ENCODE peak calls at places on chromosomes 13 and 19, in four cellular contexts. One of them, this sample, is unnamed.

GRCh38 chr13:98222081-98222554 is 45.0 kb upstream of the RNF113B start:
- DNase-seq in tibial nerve: no peak
- DNase-seq in mammary epithelial cell: no peak
- DNase-seq in body of pancreas: peak
- DNase-seq in this sample: no peak

GRCh38 chr19:49413348-49413747 is 9.9 kb downstream of the PTH2 start:
- DNase-seq in tibial nerve: no peak
- DNase-seq in mammary epithelial cell: no peak
- DNase-seq in body of pancreas: no peak
- DNase-seq in this sample: no peak

GRCh38 chr19:46728693-46729339 is 11.9 kb upstream of the PRKD2 start:
- DNase-seq in tibial nerve: peak
- DNase-seq in mammary epithelial cell: no peak
- DNase-seq in body of pancreas: peak
- DNase-seq in this sample: no peak

GRCh38 chr13:76398426-76398825 is 487.8 kb downstream of the KCTD12 start:
- DNase-seq in tibial nerve: no peak
- DNase-seq in mammary epithelial cell: no peak
- DNase-seq in body of pancreas: no peak
- DNase-seq in this sample: no peak

GRCh38 chr19:4189641-4190040 is 7.2 kb downstream of the ANKRD24 start:
- DNase-seq in tibial nerve: no peak
- DNase-seq in mammary epithelial cell: no peak
- DNase-seq in body of pancreas: no peak
- DNase-seq in this sample: no peak

GRCh38 chr19:13091400-13092161 is 11.1 kb downstream of the LYL1 start:
- DNase-seq in tibial nerve: peak
- DNase-seq in mammary epithelial cell: no peak
- DNase-seq in body of pancreas: no peak
- DNase-seq in this sample: peak

GRCh38 chr19:13505761-13506549 is at the start of gene CACNA1A:
- DNase-seq in tibial nerve: no peak
- DNase-seq in mammary epithelial cell: no peak
- DNase-seq in body of pancreas: no peak
- DNase-seq in this sample: no peak

GRCh38 chr13:110018009-110018408 is 231.6 kb upstream of the IRS2 start:
- DNase-seq in tibial nerve: no peak
- DNase-seq in mammary epithelial cell: peak
- DNase-seq in body of pancreas: no peak
- DNase-seq in this sample: no peak

DNA sequence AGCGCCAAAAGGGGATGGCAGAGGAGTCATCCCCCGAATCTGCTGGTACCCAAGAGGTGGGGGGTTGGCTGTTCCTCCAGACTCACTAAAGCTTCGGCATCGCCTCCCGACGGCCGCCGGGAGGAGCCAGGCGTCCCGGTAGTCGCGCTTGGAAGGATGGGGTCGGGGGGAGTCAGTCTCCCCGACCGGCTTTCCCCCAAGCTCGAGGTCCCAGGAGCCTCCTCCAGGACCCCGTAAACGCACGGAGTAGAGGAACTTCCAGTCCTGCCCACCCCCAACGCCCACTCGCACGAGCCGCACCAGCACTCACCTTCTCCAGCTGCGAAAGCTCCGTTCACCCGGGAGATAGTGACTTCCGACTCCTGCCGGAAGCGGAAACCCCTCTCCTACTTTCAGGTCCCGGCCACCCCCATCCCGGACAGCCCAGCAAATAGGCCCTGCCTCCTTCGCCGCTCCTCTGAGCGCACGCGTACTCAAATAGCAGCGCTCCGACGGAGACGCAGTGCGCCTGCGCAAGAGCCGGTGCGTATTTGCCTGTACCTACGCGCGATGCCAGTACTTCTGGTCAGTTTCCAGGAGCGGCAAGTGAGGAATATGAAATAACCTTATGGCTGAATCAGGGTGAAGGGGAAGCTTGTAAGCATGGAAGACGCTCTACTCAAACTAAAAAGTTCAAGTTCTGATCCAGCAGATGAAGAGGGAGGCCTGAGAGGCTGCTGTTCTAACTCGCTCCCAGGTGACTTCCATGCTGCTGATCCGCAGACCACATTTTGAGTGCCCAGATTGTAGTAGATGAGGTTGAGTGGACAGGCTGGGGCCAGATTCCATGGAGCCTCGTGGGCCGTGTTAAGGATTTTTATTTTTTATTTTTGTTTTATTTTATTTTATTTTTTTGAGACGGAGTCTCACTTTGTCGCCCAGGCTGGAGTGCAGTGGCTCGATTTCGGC is at the start of gene ELOF1:
- DNase-seq in tibial nerve: peak
- DNase-seq in mammary epithelial cell: peak
- DNase-seq in body of pancreas: peak
- DNase-seq in this sample: peak
- TF ChIP-seq CTCF in tibial nerve: no peak
- TF ChIP-seq CTCF in mammary epithelial cell: no peak
- TF ChIP-seq CTCF in body of pancreas: peak
- TF ChIP-seq CTCF in this sample: peak

GRCh38 chr19:10418281-10419199 is 1.8 kb upstream of the PDE4A start:
- DNase-seq in tibial nerve: no peak
- DNase-seq in mammary epithelial cell: no peak
- DNase-seq in body of pancreas: no peak
- DNase-seq in this sample: no peak
- TF ChIP-seq CTCF in tibial nerve: no peak
- TF ChIP-seq CTCF in mammary epithelial cell: no peak
- TF ChIP-seq CTCF in body of pancreas: no peak
- TF ChIP-seq CTCF in this sample: peak

DNA sequence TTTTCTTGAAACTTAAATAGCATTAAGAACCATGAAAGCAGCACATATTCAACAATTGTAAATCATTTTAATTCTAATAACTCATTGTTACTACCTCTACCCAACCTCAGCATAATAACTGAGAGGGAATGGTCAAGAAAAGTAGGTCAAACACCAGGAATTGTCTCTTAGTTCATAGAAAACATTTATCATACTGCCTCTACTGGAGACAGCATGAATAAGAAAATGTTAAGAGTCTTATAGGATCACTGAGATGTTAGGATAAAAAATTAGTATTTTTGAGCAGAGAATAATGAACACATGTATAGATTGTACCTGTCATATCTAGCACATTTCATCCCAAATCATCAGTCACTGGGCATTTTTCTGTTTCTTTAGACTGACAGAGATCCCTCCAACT is 515.3 kb downstream of the PCDH9 start:
- DNase-seq in tibial nerve: no peak
- DNase-seq in mammary epithelial cell: no peak
- DNase-seq in body of pancreas: no peak
- DNase-seq in this sample: no peak
- TF ChIP-seq CTCF in tibial nerve: no peak
- TF ChIP-seq CTCF in mammary epithelial cell: peak
- TF ChIP-seq CTCF in body of pancreas: no peak
- TF ChIP-seq CTCF in this sample: peak

GRCh38 chr13:23811366-23812027 is 77.7 kb downstream of the MIPEP start:
- DNase-seq in tibial nerve: no peak
- DNase-seq in mammary epithelial cell: no peak
- DNase-seq in body of pancreas: no peak
- DNase-seq in this sample: no peak

GRCh38 chr13:23813635-23814034 is 75.6 kb downstream of the MIPEP start:
- DNase-seq in tibial nerve: no peak
- DNase-seq in mammary epithelial cell: no peak
- DNase-seq in body of pancreas: no peak
- DNase-seq in this sample: no peak

GRCh38 chr13:23806874-23807522 is 82.2 kb downstream of the MIPEP start:
- DNase-seq in tibial nerve: no peak
- DNase-seq in mammary epithelial cell: no peak
- DNase-seq in body of pancreas: no peak
- DNase-seq in this sample: no peak

GRCh38 chr13:23808803-23809202 is 80.4 kb downstream of the MIPEP start:
- DNase-seq in tibial nerve: no peak
- DNase-seq in mammary epithelial cell: no peak
- DNase-seq in body of pancreas: no peak
- DNase-seq in this sample: no peak

GRCh38 chr13:23810842-23811241 is 78.4 kb downstream of the MIPEP start:
- DNase-seq in tibial nerve: no peak
- DNase-seq in mammary epithelial cell: no peak
- DNase-seq in body of pancreas: no peak
- DNase-seq in this sample: no peak
- TF ChIP-seq CTCF in tibial nerve: no peak
- TF ChIP-seq CTCF in mammary epithelial cell: no peak
- TF ChIP-seq CTCF in body of pancreas: no peak
- TF ChIP-seq CTCF in this sample: no peak

DNA sequence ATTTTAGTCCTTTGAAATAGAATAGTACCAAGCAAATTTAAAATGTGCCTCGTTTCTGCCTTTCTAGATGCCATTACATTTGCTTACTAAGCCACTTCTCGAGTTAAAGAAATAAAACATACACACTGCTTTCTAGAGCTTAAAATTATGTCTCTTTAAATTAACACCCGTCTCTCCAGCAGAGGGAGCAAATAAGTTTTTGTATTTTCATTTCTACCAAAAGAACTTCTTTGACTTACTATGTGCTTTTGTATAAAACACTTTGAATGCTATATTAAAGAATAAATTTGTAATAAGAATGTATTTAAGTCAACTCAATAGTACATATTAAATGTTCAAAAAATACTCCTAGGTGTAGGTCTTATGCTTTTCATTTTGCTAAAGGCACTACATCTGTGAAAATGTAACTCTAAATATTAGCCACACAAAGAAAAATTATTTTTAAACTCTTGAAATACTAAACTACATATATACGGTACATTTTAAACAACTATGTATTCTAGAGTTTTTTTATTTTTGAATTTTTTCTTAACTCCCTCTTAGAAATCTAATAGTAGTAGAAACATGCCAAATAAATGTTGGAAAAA is 269.3 kb upstream of the MIR17HG start:
- DNase-seq in tibial nerve: no peak
- DNase-seq in mammary epithelial cell: no peak
- DNase-seq in body of pancreas: no peak
- DNase-seq in this sample: no peak
- TF ChIP-seq CTCF in tibial nerve: peak
- TF ChIP-seq CTCF in mammary epithelial cell: peak
- TF ChIP-seq CTCF in body of pancreas: no peak
- TF ChIP-seq CTCF in this sample: no peak

GRCh38 chr19:29741226-29741625 is 26.2 kb upstream of the C19orf12 start:
- DNase-seq in tibial nerve: no peak
- DNase-seq in mammary epithelial cell: no peak
- DNase-seq in body of pancreas: no peak
- DNase-seq in this sample: no peak

GRCh38 chr19:29748996-29749395 is 33.9 kb upstream of the C19orf12 start:
- DNase-seq in tibial nerve: no peak
- DNase-seq in mammary epithelial cell: no peak
- DNase-seq in body of pancreas: no peak
- DNase-seq in this sample: no peak

GRCh38 chr19:29741776-29742175 is 26.7 kb upstream of the C19orf12 start:
- DNase-seq in tibial nerve: no peak
- DNase-seq in mammary epithelial cell: no peak
- DNase-seq in body of pancreas: no peak
- DNase-seq in this sample: no peak

GRCh38 chr19:29743681-29744080 is 28.6 kb upstream of the C19orf12 start:
- DNase-seq in tibial nerve: no peak
- DNase-seq in mammary epithelial cell: no peak
- DNase-seq in body of pancreas: no peak
- DNase-seq in this sample: no peak

GRCh38 chr19:29745253-29745652 is 30.2 kb upstream of the C19orf12 start:
- DNase-seq in tibial nerve: no peak
- DNase-seq in mammary epithelial cell: no peak
- DNase-seq in body of pancreas: no peak
- DNase-seq in this sample: no peak
- TF ChIP-seq CTCF in tibial nerve: no peak
- TF ChIP-seq CTCF in mammary epithelial cell: no peak
- TF ChIP-seq CTCF in body of pancreas: no peak
- TF ChIP-seq CTCF in this sample: no peak

GRCh38 chr19:39845172-39845571 is 1.0 kb downstream of the FBL start:
- DNase-seq in tibial nerve: no peak
- DNase-seq in mammary epithelial cell: peak
- DNase-seq in body of pancreas: no peak
- DNase-seq in this sample: no peak

GRCh38 chr19:39846176-39846677 is at the start of gene FBL:
- DNase-seq in tibial nerve: peak
- DNase-seq in mammary epithelial cell: peak
- DNase-seq in body of pancreas: peak
- DNase-seq in this sample: peak

GRCh38 chr19:39843919-39844793 is 2.0 kb downstream of the FBL start:
- DNase-seq in tibial nerve: peak
- DNase-seq in mammary epithelial cell: peak
- DNase-seq in body of pancreas: no peak
- DNase-seq in this sample: peak

GRCh38 chr19:39846678-39847486 is 703 bp upstream of the FBL start:
- DNase-seq in tibial nerve: no peak
- DNase-seq in mammary epithelial cell: no peak
- DNase-seq in body of pancreas: no peak
- DNase-seq in this sample: no peak

GRCh38 chr19:39845621-39846175 is 481 bp downstream of the FBL start:
- DNase-seq in tibial nerve: no peak
- DNase-seq in mammary epithelial cell: peak
- DNase-seq in body of pancreas: no peak
- DNase-seq in this sample: peak
- TF ChIP-seq CTCF in tibial nerve: no peak
- TF ChIP-seq CTCF in mammary epithelial cell: no peak
- TF ChIP-seq CTCF in body of pancreas: no peak
- TF ChIP-seq CTCF in this sample: peak

DNA sequence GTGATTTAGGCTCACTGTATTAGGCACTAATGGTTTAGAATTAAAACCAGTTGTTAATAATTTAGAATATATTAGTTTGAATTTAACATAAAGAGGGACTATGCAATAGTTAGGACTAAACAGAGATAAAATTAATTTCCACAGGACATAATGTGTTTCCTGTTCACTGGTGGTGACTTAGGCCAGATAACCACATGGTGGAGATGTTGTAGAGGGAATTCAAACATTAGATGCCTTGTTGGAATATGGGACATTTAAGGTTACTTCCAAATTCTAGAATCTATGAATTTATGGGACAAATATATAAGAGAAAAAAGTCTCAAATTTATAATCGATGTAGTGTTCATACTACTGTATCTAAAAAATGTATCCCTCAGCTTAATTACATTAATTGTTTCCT is 615.5 kb upstream of the KLHL1 start:
- DNase-seq in tibial nerve: no peak
- DNase-seq in mammary epithelial cell: no peak
- DNase-seq in body of pancreas: no peak
- DNase-seq in this sample: no peak
- TF ChIP-seq CTCF in tibial nerve: no peak
- TF ChIP-seq CTCF in mammary epithelial cell: no peak
- TF ChIP-seq CTCF in body of pancreas: no peak
- TF ChIP-seq CTCF in this sample: peak

This sample was measured in AG09319.